ENCODE peak calls at places on chromosomes 12 and 14, in six cellular contexts. One of them, this sample, is unnamed.

GRCh38 chr12:29072631-29073030 is 76.4 kb upstream of the FAR2 start:
- DNase-seq in ELF-1: no peak
- DNase-seq in GOT3: no peak
- DNase-seq in amniotic stem cell: peak
- DNase-seq in stimulated activated CD4-positive, alpha-beta T cell treated with anti-CD3 and anti-CD28 coated beads, Interleukin-2, amount 100 ng/mL, for 24 hours: no peak
- DNase-seq in putamen: no peak
- DNase-seq in this sample: no peak

GRCh38 chr12:68587448-68587873 is 23.2 kb upstream of the RAP1B start:
- DNase-seq in putamen: no peak
- DNase-seq in GOT3: no peak
- DNase-seq in stimulated activated CD4-positive, alpha-beta T cell treated with anti-CD3 and anti-CD28 coated beads, Interleukin-2, amount 100 ng/mL, for 24 hours: peak
- DNase-seq in amniotic stem cell: no peak
- DNase-seq in ELF-1: no peak
- DNase-seq in this sample: peak

GRCh38 chr14:33996450-33996849 is 45.6 kb upstream of the EGLN3 start:
- DNase-seq in putamen: no peak
- DNase-seq in amniotic stem cell: no peak
- DNase-seq in stimulated activated CD4-positive, alpha-beta T cell treated with anti-CD3 and anti-CD28 coated beads, Interleukin-2, amount 100 ng/mL, for 24 hours: no peak
- DNase-seq in ELF-1: no peak
- DNase-seq in GOT3: no peak
- DNase-seq in this sample: no peak

GRCh38 chr12:118337194-118337838 is 35.4 kb downstream of the TAOK3 start:
- DNase-seq in amniotic stem cell: peak
- DNase-seq in ELF-1: no peak
- DNase-seq in putamen: no peak
- DNase-seq in GOT3: no peak
- DNase-seq in stimulated activated CD4-positive, alpha-beta T cell treated with anti-CD3 and anti-CD28 coated beads, Interleukin-2, amount 100 ng/mL, for 24 hours: no peak
- DNase-seq in this sample: no peak

GRCh38 chr14:73785834-73786631 is 65.6 kb upstream of the PTGR2 start:
- DNase-seq in putamen: peak
- DNase-seq in amniotic stem cell: peak
- DNase-seq in GOT3: peak
- DNase-seq in ELF-1: peak
- DNase-seq in stimulated activated CD4-positive, alpha-beta T cell treated with anti-CD3 and anti-CD28 coated beads, Interleukin-2, amount 100 ng/mL, for 24 hours: peak
- DNase-seq in this sample: peak

GRCh38 chr12:131677699-131678098 is 33.2 kb upstream of the SFSWAP start:
- DNase-seq in putamen: no peak
- DNase-seq in GOT3: no peak
- DNase-seq in ELF-1: no peak
- DNase-seq in stimulated activated CD4-positive, alpha-beta T cell treated with anti-CD3 and anti-CD28 coated beads, Interleukin-2, amount 100 ng/mL, for 24 hours: no peak
- DNase-seq in amniotic stem cell: no peak
- DNase-seq in this sample: no peak

GRCh38 chr14:54503476-54503875 is 6.2 kb upstream of the CGRRF1 start:
- DNase-seq in GOT3: no peak
- DNase-seq in ELF-1: peak
- DNase-seq in putamen: no peak
- DNase-seq in amniotic stem cell: no peak
- DNase-seq in stimulated activated CD4-positive, alpha-beta T cell treated with anti-CD3 and anti-CD28 coated beads, Interleukin-2, amount 100 ng/mL, for 24 hours: no peak
- DNase-seq in this sample: no peak

GRCh38 chr14:91417983-91418386 is 365 bp upstream of the CCDC88C start:
- DNase-seq in stimulated activated CD4-positive, alpha-beta T cell treated with anti-CD3 and anti-CD28 coated beads, Interleukin-2, amount 100 ng/mL, for 24 hours: peak
- DNase-seq in putamen: no peak
- DNase-seq in ELF-1: no peak
- DNase-seq in amniotic stem cell: no peak
- DNase-seq in GOT3: no peak
- DNase-seq in this sample: no peak

GRCh38 chr12:94560416-94561221 is 89.7 kb downstream of the TMCC3 start:
- DNase-seq in stimulated activated CD4-positive, alpha-beta T cell treated with anti-CD3 and anti-CD28 coated beads, Interleukin-2, amount 100 ng/mL, for 24 hours: peak
- DNase-seq in amniotic stem cell: no peak
- DNase-seq in ELF-1: peak
- DNase-seq in GOT3: no peak
- DNase-seq in putamen: peak
- DNase-seq in this sample: peak

GRCh38 chr14:77641207-77641533 is 24.7 kb upstream of the SPTLC2 start:
- DNase-seq in amniotic stem cell: no peak
- DNase-seq in GOT3: no peak
- DNase-seq in putamen: no peak
- DNase-seq in ELF-1: no peak
- DNase-seq in stimulated activated CD4-positive, alpha-beta T cell treated with anti-CD3 and anti-CD28 coated beads, Interleukin-2, amount 100 ng/mL, for 24 hours: no peak
- DNase-seq in this sample: no peak

GRCh38 chr12:124556896-124557501 is 10.4 kb downstream of the NCOR2 start:
- DNase-seq in amniotic stem cell: no peak
- DNase-seq in GOT3: no peak
- DNase-seq in stimulated activated CD4-positive, alpha-beta T cell treated with anti-CD3 and anti-CD28 coated beads, Interleukin-2, amount 100 ng/mL, for 24 hours: no peak
- DNase-seq in ELF-1: no peak
- DNase-seq in putamen: peak
- DNase-seq in this sample: no peak

GRCh38 chr12:128266559-128267245 is at the start of gene TMEM132C:
- DNase-seq in GOT3: no peak
- DNase-seq in stimulated activated CD4-positive, alpha-beta T cell treated with anti-CD3 and anti-CD28 coated beads, Interleukin-2, amount 100 ng/mL, for 24 hours: no peak
- DNase-seq in ELF-1: peak
- DNase-seq in amniotic stem cell: no peak
- DNase-seq in putamen: no peak
- DNase-seq in this sample: no peak

GRCh38 chr12:50186667-50187066 is 19.5 kb upstream of the CERS5 start:
- DNase-seq in stimulated activated CD4-positive, alpha-beta T cell treated with anti-CD3 and anti-CD28 coated beads, Interleukin-2, amount 100 ng/mL, for 24 hours: no peak
- DNase-seq in amniotic stem cell: peak
- DNase-seq in GOT3: no peak
- DNase-seq in putamen: no peak
- DNase-seq in ELF-1: no peak
- DNase-seq in this sample: no peak

GRCh38 chr12:96085475-96085874 is 50.1 kb upstream of the LTA4H start:
- DNase-seq in ELF-1: no peak
- DNase-seq in putamen: no peak
- DNase-seq in amniotic stem cell: no peak
- DNase-seq in GOT3: no peak
- DNase-seq in stimulated activated CD4-positive, alpha-beta T cell treated with anti-CD3 and anti-CD28 coated beads, Interleukin-2, amount 100 ng/mL, for 24 hours: no peak
- DNase-seq in this sample: no peak

GRCh38 chr14:104109121-104109541 is 23.6 kb downstream of the ASPG start:
- DNase-seq in GOT3: no peak
- DNase-seq in putamen: no peak
- DNase-seq in stimulated activated CD4-positive, alpha-beta T cell treated with anti-CD3 and anti-CD28 coated beads, Interleukin-2, amount 100 ng/mL, for 24 hours: no peak
- DNase-seq in amniotic stem cell: no peak
- DNase-seq in ELF-1: no peak
- DNase-seq in this sample: no peak

GRCh38 chr12:21239866-21240265 is 94.9 kb downstream of the SLCO1A2 start:
- DNase-seq in GOT3: no peak
- DNase-seq in ELF-1: no peak
- DNase-seq in putamen: peak
- DNase-seq in stimulated activated CD4-positive, alpha-beta T cell treated with anti-CD3 and anti-CD28 coated beads, Interleukin-2, amount 100 ng/mL, for 24 hours: no peak
- DNase-seq in amniotic stem cell: no peak
- DNase-seq in this sample: no peak

GRCh38 chr14:71498151-71498734 is 434.0 kb upstream of the RGS6 start:
- DNase-seq in putamen: no peak
- DNase-seq in stimulated activated CD4-positive, alpha-beta T cell treated with anti-CD3 and anti-CD28 coated beads, Interleukin-2, amount 100 ng/mL, for 24 hours: no peak
- DNase-seq in amniotic stem cell: no peak
- DNase-seq in GOT3: no peak
- DNase-seq in ELF-1: no peak
- DNase-seq in this sample: no peak

GRCh38 chr12:84793558-84794367 is 118.8 kb downstream of the SLC6A15 start:
- DNase-seq in ELF-1: no peak
- DNase-seq in putamen: no peak
- DNase-seq in GOT3: no peak
- DNase-seq in stimulated activated CD4-positive, alpha-beta T cell treated with anti-CD3 and anti-CD28 coated beads, Interleukin-2, amount 100 ng/mL, for 24 hours: no peak
- DNase-seq in amniotic stem cell: no peak
- DNase-seq in this sample: no peak

GRCh38 chr12:26017484-26018211 is 59.2 kb downstream of the RASSF8 start:
- DNase-seq in GOT3: no peak
- DNase-seq in putamen: no peak
- DNase-seq in stimulated activated CD4-positive, alpha-beta T cell treated with anti-CD3 and anti-CD28 coated beads, Interleukin-2, amount 100 ng/mL, for 24 hours: no peak
- DNase-seq in ELF-1: peak
- DNase-seq in amniotic stem cell: no peak
- DNase-seq in this sample: no peak

GRCh38 chr14:64035143-64035542 is 182.3 kb downstream of the SYNE2 start:
- DNase-seq in stimulated activated CD4-positive, alpha-beta T cell treated with anti-CD3 and anti-CD28 coated beads, Interleukin-2, amount 100 ng/mL, for 24 hours: no peak
- DNase-seq in GOT3: no peak
- DNase-seq in putamen: no peak
- DNase-seq in ELF-1: no peak
- DNase-seq in amniotic stem cell: no peak
- DNase-seq in this sample: no peak

GRCh38 chr14:32648434-32648833 is 290.2 kb upstream of the NPAS3 start:
- DNase-seq in amniotic stem cell: no peak
- DNase-seq in ELF-1: no peak
- DNase-seq in GOT3: no peak
- DNase-seq in stimulated activated CD4-positive, alpha-beta T cell treated with anti-CD3 and anti-CD28 coated beads, Interleukin-2, amount 100 ng/mL, for 24 hours: no peak
- DNase-seq in putamen: no peak
- DNase-seq in this sample: no peak

GRCh38 chr12:122452701-122453285 is 30.3 kb upstream of the CLIP1 start:
- DNase-seq in putamen: no peak
- DNase-seq in GOT3: no peak
- DNase-seq in stimulated activated CD4-positive, alpha-beta T cell treated with anti-CD3 and anti-CD28 coated beads, Interleukin-2, amount 100 ng/mL, for 24 hours: no peak
- DNase-seq in ELF-1: no peak
- DNase-seq in amniotic stem cell: no peak
- DNase-seq in this sample: no peak

GRCh38 chr14:20493634-20494033 is 11.7 kb upstream of the RNASE10 start:
- DNase-seq in putamen: peak
- DNase-seq in stimulated activated CD4-positive, alpha-beta T cell treated with anti-CD3 and anti-CD28 coated beads, Interleukin-2, amount 100 ng/mL, for 24 hours: no peak
- DNase-seq in ELF-1: peak
- DNase-seq in GOT3: no peak
- DNase-seq in amniotic stem cell: no peak
- DNase-seq in this sample: no peak

GRCh38 chr14:45083622-45083978 is 316 bp upstream of the PRPF39 start:
- DNase-seq in stimulated activated CD4-positive, alpha-beta T cell treated with anti-CD3 and anti-CD28 coated beads, Interleukin-2, amount 100 ng/mL, for 24 hours: no peak
- DNase-seq in amniotic stem cell: no peak
- DNase-seq in GOT3: no peak
- DNase-seq in ELF-1: no peak
- DNase-seq in putamen: no peak
- DNase-seq in this sample: no peak

GRCh38 chr12:117033382-117034045 is 65.7 kb downstream of the TESC start:
- DNase-seq in amniotic stem cell: no peak
- DNase-seq in stimulated activated CD4-positive, alpha-beta T cell treated with anti-CD3 and anti-CD28 coated beads, Interleukin-2, amount 100 ng/mL, for 24 hours: no peak
- DNase-seq in ELF-1: no peak
- DNase-seq in GOT3: no peak
- DNase-seq in putamen: peak
- DNase-seq in this sample: no peak

GRCh38 chr12:86373813-86374212 is 117.6 kb upstream of the MGAT4C start:
- DNase-seq in amniotic stem cell: no peak
- DNase-seq in ELF-1: no peak
- DNase-seq in GOT3: no peak
- DNase-seq in putamen: no peak
- DNase-seq in stimulated activated CD4-positive, alpha-beta T cell treated with anti-CD3 and anti-CD28 coated beads, Interleukin-2, amount 100 ng/mL, for 24 hours: no peak
- DNase-seq in this sample: no peak

GRCh38 chr12:26044007-26044394 is 80.8 kb downstream of the BHLHE41 start:
- DNase-seq in GOT3: no peak
- DNase-seq in ELF-1: no peak
- DNase-seq in amniotic stem cell: no peak
- DNase-seq in stimulated activated CD4-positive, alpha-beta T cell treated with anti-CD3 and anti-CD28 coated beads, Interleukin-2, amount 100 ng/mL, for 24 hours: no peak
- DNase-seq in putamen: no peak
- DNase-seq in this sample: no peak

GRCh38 chr12:89873745-89874144 is 165.1 kb upstream of the ATP2B1 start:
- DNase-seq in stimulated activated CD4-positive, alpha-beta T cell treated with anti-CD3 and anti-CD28 coated beads, Interleukin-2, amount 100 ng/mL, for 24 hours: no peak
- DNase-seq in ELF-1: no peak
- DNase-seq in putamen: peak
- DNase-seq in amniotic stem cell: no peak
- DNase-seq in GOT3: no peak
- DNase-seq in this sample: no peak

GRCh38 chr12:31835276-31835882 is 106.6 kb upstream of the AMN1 start:
- DNase-seq in amniotic stem cell: no peak
- DNase-seq in putamen: no peak
- DNase-seq in stimulated activated CD4-positive, alpha-beta T cell treated with anti-CD3 and anti-CD28 coated beads, Interleukin-2, amount 100 ng/mL, for 24 hours: no peak
- DNase-seq in GOT3: no peak
- DNase-seq in ELF-1: no peak
- DNase-seq in this sample: no peak

GRCh38 chr12:53251477-53252348 is 16.4 kb upstream of the ESPL1 start:
- DNase-seq in stimulated activated CD4-positive, alpha-beta T cell treated with anti-CD3 and anti-CD28 coated beads, Interleukin-2, amount 100 ng/mL, for 24 hours: peak
- DNase-seq in GOT3: peak
- DNase-seq in amniotic stem cell: no peak
- DNase-seq in ELF-1: peak
- DNase-seq in putamen: peak
- DNase-seq in this sample: peak

GRCh38 chr14:77459072-77459723 is 1.3 kb downstream of the AHSA1 start:
- DNase-seq in ELF-1: peak
- DNase-seq in GOT3: no peak
- DNase-seq in putamen: peak
- DNase-seq in stimulated activated CD4-positive, alpha-beta T cell treated with anti-CD3 and anti-CD28 coated beads, Interleukin-2, amount 100 ng/mL, for 24 hours: peak
- DNase-seq in amniotic stem cell: peak
- DNase-seq in this sample: peak

GRCh38 chr14:99156026-99156425 is 116.0 kb downstream of the BCL11B start:
- DNase-seq in putamen: no peak
- DNase-seq in amniotic stem cell: no peak
- DNase-seq in ELF-1: no peak
- DNase-seq in stimulated activated CD4-positive, alpha-beta T cell treated with anti-CD3 and anti-CD28 coated beads, Interleukin-2, amount 100 ng/mL, for 24 hours: no peak
- DNase-seq in GOT3: no peak
- DNase-seq in this sample: no peak

GRCh38 chr12:52250048-52250990 is 17.3 kb downstream of the KRT7 start:
- DNase-seq in amniotic stem cell: no peak
- DNase-seq in GOT3: no peak
- DNase-seq in ELF-1: peak
- DNase-seq in putamen: no peak
- DNase-seq in stimulated activated CD4-positive, alpha-beta T cell treated with anti-CD3 and anti-CD28 coated beads, Interleukin-2, amount 100 ng/mL, for 24 hours: no peak
- DNase-seq in this sample: no peak

GRCh38 chr14:99605299-99605961 is 1.4 kb upstream of the CCDC85C start:
- DNase-seq in ELF-1: peak
- DNase-seq in putamen: peak
- DNase-seq in GOT3: no peak
- DNase-seq in stimulated activated CD4-positive, alpha-beta T cell treated with anti-CD3 and anti-CD28 coated beads, Interleukin-2, amount 100 ng/mL, for 24 hours: peak
- DNase-seq in amniotic stem cell: peak
- DNase-seq in this sample: peak

GRCh38 chr14:22753586-22753985 is 12.9 kb upstream of the OXA1L start:
- DNase-seq in stimulated activated CD4-positive, alpha-beta T cell treated with anti-CD3 and anti-CD28 coated beads, Interleukin-2, amount 100 ng/mL, for 24 hours: no peak
- DNase-seq in ELF-1: no peak
- DNase-seq in GOT3: no peak
- DNase-seq in putamen: no peak
- DNase-seq in amniotic stem cell: no peak
- DNase-seq in this sample: no peak

This sample was measured in activated T-cell treated with anti-CD3 and anti-CD28 coated beads for 24 hours.